ENCODE peak calls at places on chromosomes 13 and 19, in ten cellular contexts. T is T-helper 9 cell; F is stimulated activated CD8-positive, alpha-beta memory T cell treated with anti-CD3 and anti-CD28 coated beads, Interleukin-7, amount 100 ng/mL, for 1 hour; L is CD4-positive, alpha-beta T cell; R is NCI-H1417; G is HS-5; S is neural crest cell; Z is EH; M is ELF-1; J is memory B cell. C is an unnamed sample.

GRCh38 chr13:44955421-44955820 is 33.9 kb downstream of the NUFIP1 start:
- DNase-seq in T (no peak), F (no peak), L (no peak), R (no peak), G (no peak), S (no peak), Z (no peak), M (no peak), J (no peak), C (no peak)

GRCh38 chr13:40348096-40348679 is 318.3 kb downstream of the FOXO1 start:
- DNase-seq in T (no peak), F (no peak), L (no peak), R (no peak), G (no peak), S (no peak), Z (no peak), M (peak; percentile 35), J (no peak), C (no peak)

GRCh38 chr19:17577698-17578097 is 22.2 kb downstream of the COLGALT1 start:
- DNase-seq in T (no peak), F (no peak), L (no peak), R (no peak), G (no peak), S (no peak), Z (no peak), M (no peak), J (no peak), C (no peak)

GRCh38 chr13:83065136-83065535 is 817.1 kb downstream of the SLITRK1 start:
- DNase-seq in T (no peak), F (no peak), L (no peak), R (no peak), G (no peak), S (no peak), Z (peak; percentile 80), M (no peak), J (no peak), C (no peak)

GRCh38 chr13:24348797-24349515 is 39.6 kb downstream of the C1QTNF9 start:
- DNase-seq in T (no peak), F (no peak), L (no peak), R (no peak), G (no peak), S (no peak), Z (no peak), M (no peak), J (no peak), C (no peak)

GRCh38 chr13:113863511-113864302 is at the start of gene GAS6:
- DNase-seq in T (no peak), F (no peak), L (no peak), R (peak; percentile 93), G (no peak), S (peak; percentile 40), Z (peak; percentile 60), M (peak; percentile 25), J (no peak), C (peak; percentile 74)

GRCh38 chr13:41074523-41074922 is 13.2 kb downstream of the WBP4 start:
- DNase-seq in T (no peak), F (no peak), L (no peak), R (no peak), G (no peak), S (no peak), Z (no peak), M (no peak), J (no peak), C (no peak)

GRCh38 chr13:103726808-103727207 is 660.6 kb upstream of the SLC10A2 start:
- DNase-seq in T (no peak), F (no peak), L (no peak), R (no peak), G (no peak), S (no peak), Z (no peak), M (no peak), J (no peak), C (no peak)

GRCh38 chr13:113598481-113598880 is 13.9 kb downstream of the TFDP1 start:
- DNase-seq in T (no peak), F (no peak), L (no peak), R (no peak), G (no peak), S (no peak), Z (no peak), M (no peak), J (no peak), C (no peak)

GRCh38 chr13:100221166-100221565 is 132.3 kb downstream of the PCCA start:
- DNase-seq in T (no peak), F (no peak), L (no peak), R (no peak), G (no peak), S (no peak), Z (no peak), M (no peak), J (no peak), C (no peak)

GRCh38 chr13:112995395-112996091 is 26.5 kb downstream of the MCF2L start:
- DNase-seq in T (no peak), F (no peak), L (no peak), R (peak; percentile 66), G (no peak), S (no peak), Z (no peak), M (no peak), J (no peak), C (no peak)

GRCh38 chr19:8575467-8575997 is 1.7 kb downstream of the MYO1F start:
- DNase-seq in T (peak; percentile 30), F (no peak), L (peak; percentile 45), R (no peak), G (no peak), S (no peak), Z (peak; percentile 38), M (peak; percentile 81), J (no peak), C (no peak)

GRCh38 chr19:10420444-10421239 is at the start of gene PDE4A:
- DNase-seq in T (peak; percentile 47), F (no peak), L (no peak), R (peak; percentile 63), G (no peak), S (no peak), Z (peak; percentile 46), M (peak; percentile 60), J (peak; percentile 65), C (peak; percentile 71)

GRCh38 chr19:3692141-3693029 is 7.9 kb downstream of the PIP5K1C start:
- DNase-seq in T (peak; percentile 62), F (no peak), L (peak; percentile 36), R (no peak), G (no peak), S (peak; percentile 52), Z (no peak), M (peak; percentile 50), J (peak; percentile 53), C (no peak)

GRCh38 chr19:20664917-20665781 is 3.8 kb upstream of the ZNF626 start:
- DNase-seq in T (no peak), F (no peak), L (no peak), R (no peak), G (no peak), S (no peak), Z (peak; percentile 4), M (peak; percentile 83), J (no peak), C (no peak)

GRCh38 chr19:19474950-19475781 is 40.2 kb downstream of the TSSK6 start:
- DNase-seq in T (no peak), F (no peak), L (no peak), R (no peak), G (no peak), S (no peak), Z (no peak), M (peak; percentile 90), J (no peak), C (no peak)

GRCh38 chr19:36110487-36111199 is at the start of gene OVOL3:
- DNase-seq in T (no peak), F (no peak), L (no peak), R (no peak), G (no peak), S (no peak), Z (no peak), M (peak; percentile 71), J (no peak), C (no peak)

GRCh38 chr19:5055457-5055776 is 86.5 kb downstream of the KDM4B start:
- DNase-seq in T (no peak), F (no peak), L (no peak), R (no peak), G (no peak), S (no peak), Z (no peak), M (no peak), J (no peak), C (no peak)

GRCh38 chr13:113802090-113802531 is 43.1 kb downstream of the TMEM255B start:
- DNase-seq in T (no peak), F (no peak), L (no peak), R (no peak), G (peak; percentile 24), S (peak; percentile 46), Z (peak; percentile 75), M (peak; percentile 82), J (no peak), C (no peak)

GRCh38 chr13:63595811-63596210 is 2180.2 kb upstream of the PCDH20 start:
- DNase-seq in T (no peak), F (no peak), L (no peak), R (no peak), G (no peak), S (no peak), Z (no peak), M (no peak), J (no peak), C (no peak)

GRCh38 chr13:42709276-42709675 is 72.1 kb upstream of the FAM216B start:
- DNase-seq in T (no peak), F (no peak), L (no peak), R (no peak), G (no peak), S (no peak), Z (no peak), M (no peak), J (no peak), C (no peak)

GRCh38 chr13:113722921-113723320 is 36.1 kb upstream of the TMEM255B start:
- DNase-seq in T (no peak), F (no peak), L (no peak), R (no peak), G (no peak), S (no peak), Z (no peak), M (no peak), J (no peak), C (no peak)

GRCh38 chr19:49952475-49952829 is 8.5 kb downstream of the SIGLEC11 start:
- DNase-seq in T (no peak), F (no peak), L (no peak), R (no peak), G (no peak), S (no peak), Z (peak; percentile 13), M (no peak), J (no peak), C (no peak)

GRCh38 chr13:77313923-77314322 is 13.0 kb downstream of the MYCBP2 start:
- DNase-seq in T (no peak), F (no peak), L (no peak), R (no peak), G (no peak), S (no peak), Z (no peak), M (no peak), J (no peak), C (no peak)

GRCh38 chr13:22110368-22110767 is 439.5 kb downstream of the FGF9 start:
- DNase-seq in T (no peak), F (no peak), L (no peak), R (no peak), G (no peak), S (no peak), Z (no peak), M (no peak), J (no peak), C (no peak)

GRCh38 chr19:19866599-19867248 is 1.0 kb downstream of the ZNF253 start:
- DNase-seq in T (peak; percentile 28), F (peak; percentile 4), L (no peak), R (peak; percentile 55), G (no peak), S (peak; percentile 28), Z (peak; percentile 3), M (peak; percentile 86), J (peak; percentile 46), C (no peak)

GRCh38 chr13:52128714-52129700 is at the start of gene NEK5:
- DNase-seq in T (peak; percentile 45), F (peak; percentile 9), L (peak; percentile 32), R (peak; percentile 87), G (no peak), S (peak; percentile 68), Z (peak; percentile 60), M (peak; percentile 84), J (peak; percentile 31), C (peak; percentile 77)

GRCh38 chr13:92224052-92224821 is 825.8 kb downstream of the GPC5 start:
- DNase-seq in T (no peak), F (no peak), L (no peak), R (no peak), G (peak; percentile 67), S (no peak), Z (no peak), M (no peak), J (no peak), C (no peak)